ENCODE peak calls at places on chromosomes 6 and 20, in eight cellular contexts. S is body of pancreas, O is breast epithelium, I is stomach, Z is heart left ventricle, W is IMR-90, P is HCT116, D is ovary. K is an unnamed sample. For H3K9me3, the result is how much of the 10 kb centered on the place peaks cover.

GRCh38 chr6:39273394-39273793 is 40.8 kb downstream of the KCNK17 start:
- DNase-seq in O (no peak), I (peak), S (no peak), Z (no peak), W (no peak), D (no peak), P (no peak), K (no peak)

GRCh38 chr6:32666420-32667300 is at the start of gene HLA-DQB1:
- DNase-seq in I (no peak), O (no peak), W (no peak), P (peak), S (peak), Z (peak), D (no peak), K (no peak)

GRCh38 chr20:25389858-25390537 is 637 bp downstream of the ABHD12 start:
- DNase-seq in O (no peak), P (no peak), I (peak), W (no peak), Z (peak), S (peak), D (peak), K (peak)

GRCh38 chr6:160238234-160238633 is 20.4 kb downstream of the SLC22A2 start:
- DNase-seq in S (no peak), I (no peak), P (no peak), Z (no peak), O (no peak), W (no peak), D (no peak), K (no peak)

GRCh38 chr20:32249030-32249738 is 28.3 kb upstream of the KIF3B start:
- DNase-seq in I (no peak), P (no peak), S (no peak), D (no peak), O (no peak), W (no peak), Z (no peak), K (no peak)

GRCh38 chr6:128803911-128804310 is 79.0 kb upstream of the LAMA2 start:
- DNase-seq in D (no peak), W (peak), I (no peak), S (no peak), P (no peak), Z (peak), O (no peak), K (no peak)

GRCh38 chr6:33672808-33673207 is 38.7 kb downstream of the UQCC2 start:
- DNase-seq in D (peak), W (peak), P (no peak), Z (peak), I (no peak), S (peak), O (peak), K (no peak)

GRCh38 chr6:70180904-70181599 is 121.8 kb downstream of the COL9A1 start:
- DNase-seq in I (no peak), D (no peak), S (no peak), Z (no peak), P (no peak), O (no peak), W (no peak), K (no peak)

GRCh38 chr20:3995067-3995748 is 20.1 kb downstream of the RNF24 start:
- DNase-seq in W (peak), P (no peak), O (no peak), D (no peak), S (no peak), Z (no peak), I (no peak), K (no peak)

GRCh38 chr6:142279350-142280180 is 22.2 kb upstream of the ADGRG6 start:
- DNase-seq in D (no peak), O (no peak), I (no peak), S (no peak), Z (no peak), P (no peak), W (peak), K (no peak)

GRCh38 chr20:38275815-38276550 is 15.4 kb upstream of the KIAA1755 start:
- DNase-seq in Z (no peak), S (no peak), P (no peak), W (peak), I (no peak), O (no peak), D (no peak), K (peak)

GRCh38 chr20:38599410-38599882 is 2.2 kb upstream of the ARHGAP40 start:
- DNase-seq in D (no peak), S (peak), O (peak), P (no peak), W (no peak), Z (peak), I (peak), K (no peak)

GRCh38 chr20:17610566-17611289 is 40.9 kb downstream of the DSTN start:
- DNase-seq in I (peak), O (peak), P (no peak), S (peak), Z (no peak), D (no peak), W (no peak), K (no peak)

GRCh38 chr6:149463781-149464180 is 21.0 kb downstream of the ZC3H12D start:
- DNase-seq in S (no peak), O (no peak), I (no peak), W (peak), D (no peak), P (no peak), Z (no peak), K (no peak)

GRCh38 chr6:125114248-125114858 is 39.2 kb upstream of the TPD52L1 start:
- DNase-seq in O (peak), P (peak), D (peak), W (peak), S (peak), I (peak), Z (no peak), K (no peak)

GRCh38 chr6:33297956-33298772 is 578 bp downstream of the RGL2 start:
- DNase-seq in Z (peak), O (peak), S (peak), I (peak), D (peak), P (peak), W (peak), K (peak)

GRCh38 chr6:139250296-139251274 is 41.2 kb downstream of the TXLNB start:
- DNase-seq in W (peak), Z (peak), D (peak), S (peak), O (no peak), P (peak), I (peak), K (peak)

GRCh38 chr6:157786221-157786620 is 36.8 kb upstream of the SNX9 start:
- DNase-seq in I (no peak), P (no peak), D (no peak), O (no peak), W (no peak), S (no peak), Z (no peak), K (no peak)

GRCh38 chr6:84018453-84019061 is 15.0 kb upstream of the MRAP2 start:
- DNase-seq in S (no peak), I (no peak), P (peak), D (no peak), W (no peak), Z (no peak), O (no peak), K (no peak)

GRCh38 chr6:18186033-18186432 is 30.8 kb downstream of the KDM1B start:
- DNase-seq in P (no peak), W (no peak), S (peak), Z (no peak), O (no peak), I (no peak), D (no peak), K (no peak)

GRCh38 chr6:13038315-13039261 is 289.7 kb downstream of the TBC1D7 start:
- DNase-seq in I (peak), Z (peak), D (no peak), W (no peak), P (no peak), S (peak), O (no peak), K (no peak)

GRCh38 chr6:145015739-145016558 is 719.4 kb downstream of the EPM2A start:
- DNase-seq in P (peak), Z (no peak), I (no peak), S (peak), W (peak), O (no peak), D (no peak), K (no peak)

GRCh38 chr20:58993332-58994248 is 12.5 kb downstream of the NELFCD start:
- DNase-seq in S (no peak), Z (no peak), I (no peak), P (no peak), O (no peak), D (no peak), W (no peak), K (peak)

GRCh38 chr20:3846378-3846739 is 275 bp upstream of the MAVS start:
- DNase-seq in P (no peak), S (no peak), I (no peak), W (no peak), Z (no peak), D (peak), O (peak), K (no peak)

GRCh38 chr20:50376888-50377459 is 133.2 kb upstream of the PTPN1 start:
- DNase-seq in W (no peak), S (no peak), O (no peak), P (no peak), I (no peak), D (no peak), Z (no peak), K (no peak)

GRCh38 chr20:19890358-19891117 is 126.6 kb upstream of the NAA20 start:
- DNase-seq in W (no peak), D (no peak), P (no peak), S (no peak), Z (no peak), O (no peak), I (no peak), K (no peak)

GRCh38 chr20:54103067-54103761 is 32.8 kb upstream of the BCAS1 start:
- DNase-seq in W (peak), Z (peak), S (peak), D (peak), P (peak), O (no peak), I (peak), K (no peak)

GRCh38 chr20:46215913-46216707 is 92.2 kb downstream of the CDH22 start:
- DNase-seq in W (peak), Z (peak), D (no peak), P (peak), I (no peak), S (no peak), O (no peak), K (no peak)

GRCh38 chr6:149856256-149856994 is 7.7 kb downstream of the LRP11 start:
- DNase-seq in P (no peak), Z (no peak), W (no peak), O (no peak), I (no peak), S (no peak), D (no peak), K (no peak)

GRCh38 chr6:52423971-52424381 is 3.8 kb downstream of the EFHC1 start:
- DNase-seq in D (no peak), O (no peak), I (no peak), Z (peak), P (no peak), S (no peak), W (peak), K (no peak)

GRCh38 chr6:71385111-71385822 is 96.7 kb downstream of the OGFRL1 start:
- DNase-seq in Z (no peak), W (no peak), D (no peak), I (no peak), S (no peak), O (no peak), P (no peak), K (no peak)

GRCh38 chr6:87881342-87881895 is 166.2 kb upstream of the SPACA1 start:
- DNase-seq in S (no peak), Z (no peak), W (no peak), P (no peak), D (no peak), I (no peak), O (no peak), K (no peak)
- H3K9me3 ChIP-seq in S (under half), Z (under half), W (under half), P (under half), D (under half), I (under half), O (under half), K (under half)

DNA sequence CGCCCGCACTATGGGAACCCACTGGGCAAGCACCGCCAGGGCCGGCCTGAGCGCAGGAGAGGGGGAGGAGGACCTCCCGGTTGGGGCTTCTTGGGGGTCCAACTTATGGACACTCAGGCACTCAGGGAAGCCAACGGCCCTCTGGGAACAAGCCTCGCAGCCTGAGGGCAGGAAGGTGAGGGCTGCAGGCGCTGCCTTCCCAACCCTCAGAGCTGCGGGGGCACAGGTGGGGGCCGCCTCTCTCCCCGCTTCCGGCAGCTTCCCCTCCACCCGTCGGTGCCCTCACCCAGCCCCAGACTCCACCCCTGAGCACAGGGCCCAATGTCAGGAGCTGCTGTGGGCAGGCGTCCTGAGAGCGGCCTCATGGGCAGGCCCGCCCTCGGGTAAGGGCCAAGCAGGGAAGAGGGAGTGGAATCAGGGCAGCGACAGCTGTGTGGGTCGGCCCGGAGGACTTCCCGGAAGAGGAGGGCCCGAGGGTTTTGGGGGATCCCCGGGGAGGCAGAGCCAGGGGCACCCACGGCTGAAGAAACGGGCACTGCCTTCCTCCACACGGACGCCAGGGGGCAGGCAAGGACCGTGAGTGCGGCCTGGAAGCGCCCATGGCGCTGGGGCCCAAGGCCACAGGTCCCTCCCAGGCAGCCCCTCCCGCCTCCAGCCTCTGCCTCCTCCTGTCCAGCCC is 488 bp upstream of the PTK6 start:
- DNase-seq in W (peak), S (peak), Z (peak), O (peak), I (peak), D (peak), P (peak), K (peak)
- TF ChIP-seq POLR2A in W (peak), S (peak), Z (no peak), O (no peak), I (peak), D (no peak), P (no peak), K (peak)

DNA sequence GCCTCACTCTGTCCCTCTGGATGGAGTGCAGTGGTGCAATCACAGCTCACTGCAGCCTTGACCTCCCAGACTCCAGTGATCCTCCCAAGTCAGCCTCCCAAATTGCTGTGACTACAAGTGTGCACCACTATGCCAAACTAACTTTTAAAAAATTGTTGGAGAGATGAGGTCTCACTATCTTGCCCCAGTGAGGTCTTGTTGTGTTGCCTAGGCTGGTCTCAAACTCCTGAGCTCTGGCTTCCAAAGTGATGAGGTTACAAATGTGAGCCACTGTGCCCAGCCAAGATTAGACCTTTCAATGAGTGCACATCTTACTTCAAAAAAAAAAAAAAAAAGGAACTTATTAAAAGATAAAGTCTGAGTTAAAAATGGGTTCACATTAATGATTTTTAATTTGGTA is 1838.1 kb upstream of the DEFB115 start:
- DNase-seq in S (no peak), Z (no peak), I (no peak), W (no peak), D (no peak), O (no peak), P (no peak), K (no peak)
- H3K9me3 ChIP-seq in S (under half), Z (under half), I (under half), W (under half), D (under half), O (under half), P (under half), K (under half)

DNA sequence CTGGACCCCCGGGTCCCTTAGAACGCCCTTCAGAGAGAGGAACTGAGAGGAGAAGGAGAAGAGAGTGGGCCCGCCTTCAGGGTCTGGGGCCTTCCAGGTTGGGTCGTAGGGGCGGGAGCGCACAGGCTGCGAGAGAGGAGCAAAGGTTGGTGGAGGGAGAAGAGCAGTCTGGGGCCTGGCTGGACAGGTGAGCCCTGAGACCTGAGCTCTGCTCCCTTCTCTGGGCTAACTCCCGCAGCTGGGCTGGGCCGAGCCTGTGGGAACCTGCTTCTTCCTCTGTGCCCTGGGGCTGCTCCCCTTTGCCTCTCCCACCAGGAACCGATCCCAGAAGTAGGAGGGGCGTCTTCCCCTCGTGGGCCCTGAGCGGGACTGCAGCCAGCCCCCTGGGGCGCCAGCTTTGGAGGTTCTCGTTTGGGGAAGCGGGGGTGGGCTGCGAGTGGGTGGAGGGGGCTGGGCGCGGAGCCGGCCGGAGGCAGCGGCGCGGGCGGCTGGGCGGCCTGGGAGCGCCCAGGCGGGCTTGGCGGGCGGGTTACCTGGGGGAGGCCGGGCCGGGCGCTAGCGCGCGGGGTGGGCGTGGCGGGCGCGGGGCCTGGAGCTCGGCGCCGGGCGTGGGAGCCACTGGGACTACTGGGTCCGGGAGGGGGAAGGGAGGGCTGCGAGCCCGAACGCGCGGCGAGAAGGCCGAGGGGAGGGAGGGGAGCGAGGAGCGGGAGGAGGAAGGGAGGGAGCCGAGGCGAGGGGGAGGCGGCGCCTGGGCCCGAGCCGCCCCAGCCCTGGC is at the start of gene DDR1:
- DNase-seq in O (peak), Z (peak), D (peak), P (no peak), I (peak), W (peak), S (peak), K (peak)
- TF ChIP-seq POLR2A in O (peak), Z (no peak), D (peak), P (no peak), I (no peak), W (no peak), S (peak), K (no peak)

GRCh38 chr6:164356814-164357213 is 942.3 kb downstream of the QKI start:
- DNase-seq in W (no peak), D (no peak), O (no peak), Z (no peak), P (no peak), I (no peak), S (no peak), K (no peak)
- H3K9me3 ChIP-seq in W (under half), D (under half), O (under half), Z (under half), P (under half), I (under half), S (under half), K (under half)

GRCh38 chr20:5120189-5120484 is 379 bp upstream of the PCNA start:
- DNase-seq in Z (no peak), O (no peak), I (no peak), D (no peak), P (no peak), W (no peak), S (no peak), K (no peak)
- TF ChIP-seq POLR2A in Z (no peak), O (no peak), I (no peak), D (no peak), P (no peak), W (peak), S (no peak), K (no peak)

DNA sequence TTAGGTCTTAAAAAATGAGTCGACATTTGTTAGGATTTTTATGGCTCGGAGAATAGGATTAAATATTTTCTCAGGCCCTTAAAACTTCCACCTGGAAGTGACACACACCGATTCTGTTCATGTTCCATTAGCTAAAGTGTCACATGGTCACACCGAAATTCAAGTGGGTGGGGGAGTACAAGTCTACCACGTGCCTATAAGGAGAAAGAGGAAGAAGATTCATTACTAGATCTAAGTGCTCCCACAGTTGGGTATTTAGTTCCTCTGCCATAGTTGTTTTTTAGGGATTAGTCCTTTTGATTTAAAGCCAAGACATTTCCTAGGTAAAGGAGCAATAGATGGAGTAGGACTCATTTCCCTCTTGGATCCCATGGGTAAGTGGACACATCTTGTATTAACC is 4.9 kb upstream of the TOX2 start:
- DNase-seq in P (no peak), W (no peak), S (no peak), Z (no peak), I (no peak), O (no peak), D (no peak), K (no peak)
- H3K9me3 ChIP-seq in P (under half), W (under half), S (under half), Z (under half), I (under half), O (under half), D (under half), K (under half)

DNA sequence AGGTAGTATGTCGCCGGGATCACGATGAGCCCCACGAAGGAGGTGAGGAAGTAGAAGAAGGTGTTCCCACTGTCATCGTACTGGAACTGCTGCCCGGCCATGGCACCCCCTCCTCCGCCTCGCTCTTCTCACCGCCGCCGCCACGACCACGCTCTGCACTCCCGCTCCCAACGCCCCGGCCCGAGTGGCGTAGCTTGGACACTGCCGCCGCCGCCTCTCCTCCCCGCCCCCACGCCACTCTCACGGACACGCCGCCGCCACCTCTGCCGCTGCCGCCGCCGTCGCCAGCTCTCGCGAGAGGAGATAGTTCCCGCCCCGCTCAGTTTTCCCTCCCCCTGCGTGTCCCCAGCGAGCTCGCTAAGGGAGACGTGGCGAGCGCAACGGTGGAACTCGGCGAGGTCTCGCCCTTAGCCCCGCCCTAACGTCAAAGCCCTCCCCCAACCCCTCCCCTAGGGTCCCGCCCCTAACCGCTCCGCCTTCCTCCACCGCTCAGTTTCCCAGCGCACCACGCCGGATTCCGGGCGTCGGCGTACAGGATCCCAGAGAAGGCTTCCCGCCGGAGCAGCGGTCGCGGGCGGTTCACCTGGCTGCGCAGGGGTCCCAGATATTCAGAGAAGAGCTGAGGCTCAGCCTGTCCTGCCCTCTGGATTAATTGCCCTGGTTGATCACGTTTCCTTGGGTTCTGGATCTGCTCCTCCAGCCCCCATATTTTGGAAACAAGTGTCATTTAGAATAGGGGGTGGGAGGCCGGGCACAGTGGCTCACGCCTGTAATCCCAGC is at the start of gene SEC63:
- DNase-seq in D (peak), W (peak), Z (peak), S (peak), I (peak), P (peak), O (peak), K (peak)
- TF ChIP-seq POLR2A in D (peak), W (peak), Z (peak), S (peak), I (peak), P (peak), O (peak), K (peak)